ENCODE peak calls at places on chromosomes 5 and 9, in eight cellular contexts. M, L, P, I, A, Q, J and U are unnamed samples.

GRCh38 chr5:140926211-140926902 is at the start of gene PCDHAC1:
- DNase-seq in P (peak; percentile 56), J (no peak), I (peak; percentile 68), A (no peak), L (peak; percentile 30), Q (no peak), M (peak; percentile 98), U (peak; percentile 80)

GRCh38 chr5:115349001-115349817 is 52.8 kb upstream of the CCDC112 start:
- DNase-seq in A (no peak), L (peak; percentile 91), J (no peak), P (no peak), Q (no peak), I (peak; percentile 36), M (no peak), U (peak; percentile 32)

GRCh38 chr9:99150456-99151171 is 45.7 kb downstream of the TGFBR1 start:
- DNase-seq in M (no peak), Q (peak; percentile 70), A (no peak), I (no peak), L (no peak), J (no peak), P (no peak), U (no peak)

GRCh38 chr5:158116965-158117364 is 258.0 kb upstream of the CLINT1 start:
- DNase-seq in P (no peak), A (no peak), J (no peak), Q (no peak), M (no peak), L (no peak), I (no peak), U (no peak)

GRCh38 chr5:158759276-158759675 is 340.4 kb downstream of the EBF1 start:
- DNase-seq in M (no peak), I (no peak), Q (no peak), P (no peak), A (no peak), J (no peak), L (no peak), U (no peak)

GRCh38 chr9:738209-738915 is 103.1 kb upstream of the DMRT1 start:
- DNase-seq in L (peak; percentile 99), P (peak; percentile 81), A (no peak), M (no peak), J (no peak), I (peak; percentile 32), Q (no peak), U (peak; percentile 67)

GRCh38 chr5:139901251-139901575 is 105.6 kb downstream of the PSD2 start:
- DNase-seq in J (no peak), M (no peak), Q (no peak), I (no peak), A (no peak), P (no peak), L (no peak), U (no peak)

GRCh38 chr5:5437227-5438172 is 15.0 kb downstream of the ICE1 start:
- DNase-seq in A (no peak), M (no peak), L (no peak), I (no peak), P (no peak), Q (no peak), J (no peak), U (no peak)

GRCh38 chr9:118003240-118003639 is 299.0 kb downstream of the TLR4 start:
- DNase-seq in Q (no peak), A (no peak), P (no peak), L (no peak), J (no peak), M (peak; percentile 43), I (no peak), U (no peak)

GRCh38 chr5:14727428-14727865 is 62.9 kb downstream of the OTULIN start:
- DNase-seq in P (peak; percentile 79), M (peak; percentile 88), L (peak; percentile 69), J (no peak), A (peak; percentile 65), Q (peak; percentile 47), I (peak; percentile 54), U (peak; percentile 71)

GRCh38 chr5:109281136-109281690 is 128.6 kb downstream of the PJA2 start:
- DNase-seq in M (no peak), P (no peak), A (no peak), Q (no peak), L (no peak), I (no peak), J (no peak), U (no peak)

GRCh38 chr9:69443178-69443577 is 118.2 kb downstream of the ENTREP1 start:
- DNase-seq in J (no peak), L (peak; percentile 8), M (no peak), Q (no peak), P (no peak), I (no peak), A (no peak), U (no peak)
- H3K4me1 ChIP-seq in J (no peaks in the 10 kb centered on the region), L (no peaks in the 10 kb centered on the region), M (no peaks in the 10 kb centered on the region), Q (no peaks in the 10 kb centered on the region), P (no peaks in the 10 kb centered on the region), I (no peaks in the 10 kb centered on the region), A (no peaks in the 10 kb centered on the region), U (peaks cover 6% of the 10 kb centered on the region)

GRCh38 chr5:95799181-95799835 is 23.2 kb downstream of the GLRX start:
- DNase-seq in I (no peak), P (no peak), Q (no peak), L (no peak), M (no peak), J (no peak), A (no peak), U (no peak)

GRCh38 chr5:95800553-95800952 is 22.0 kb downstream of the GLRX start:
- DNase-seq in M (no peak), I (no peak), Q (no peak), P (no peak), L (no peak), J (no peak), A (no peak), U (no peak)

GRCh38 chr5:95798048-95798447 is 24.5 kb downstream of the GLRX start:
- DNase-seq in A (no peak), P (no peak), I (no peak), M (no peak), J (no peak), L (no peak), Q (no peak), U (no peak)

GRCh38 chr5:95797301-95797700 is 25.2 kb downstream of the GLRX start:
- DNase-seq in J (no peak), A (no peak), P (no peak), I (no peak), Q (no peak), L (no peak), M (no peak), U (no peak)

GRCh38 chr5:95798545-95798944 is 24.0 kb downstream of the GLRX start:
- DNase-seq in A (no peak), I (no peak), J (no peak), Q (no peak), P (no peak), M (no peak), L (no peak), U (no peak)
- H3K4me1 ChIP-seq in A (no peaks in the 10 kb centered on the region), I (no peaks in the 10 kb centered on the region), J (no peaks in the 10 kb centered on the region), Q (no peaks in the 10 kb centered on the region), P (peaks cover 14% of the 10 kb centered on the region), M (no peaks in the 10 kb centered on the region), L (no peaks in the 10 kb centered on the region), U (peaks cover 15% of the 10 kb centered on the region)

GRCh38 chr5:36060516-36060885 is 6.2 kb downstream of the UGT3A2 start:
- DNase-seq in M (peak; percentile 43), I (peak; percentile 16), L (no peak), J (no peak), Q (no peak), A (no peak), P (no peak), U (no peak)
- H3K4me1 ChIP-seq in M (peaks cover 2% of the 10 kb centered on the region), I (no peaks in the 10 kb centered on the region), L (no peaks in the 10 kb centered on the region), J (no peaks in the 10 kb centered on the region), Q (no peaks in the 10 kb centered on the region), A (no peaks in the 10 kb centered on the region), P (no peaks in the 10 kb centered on the region), U (no peaks in the 10 kb centered on the region)

DNA sequence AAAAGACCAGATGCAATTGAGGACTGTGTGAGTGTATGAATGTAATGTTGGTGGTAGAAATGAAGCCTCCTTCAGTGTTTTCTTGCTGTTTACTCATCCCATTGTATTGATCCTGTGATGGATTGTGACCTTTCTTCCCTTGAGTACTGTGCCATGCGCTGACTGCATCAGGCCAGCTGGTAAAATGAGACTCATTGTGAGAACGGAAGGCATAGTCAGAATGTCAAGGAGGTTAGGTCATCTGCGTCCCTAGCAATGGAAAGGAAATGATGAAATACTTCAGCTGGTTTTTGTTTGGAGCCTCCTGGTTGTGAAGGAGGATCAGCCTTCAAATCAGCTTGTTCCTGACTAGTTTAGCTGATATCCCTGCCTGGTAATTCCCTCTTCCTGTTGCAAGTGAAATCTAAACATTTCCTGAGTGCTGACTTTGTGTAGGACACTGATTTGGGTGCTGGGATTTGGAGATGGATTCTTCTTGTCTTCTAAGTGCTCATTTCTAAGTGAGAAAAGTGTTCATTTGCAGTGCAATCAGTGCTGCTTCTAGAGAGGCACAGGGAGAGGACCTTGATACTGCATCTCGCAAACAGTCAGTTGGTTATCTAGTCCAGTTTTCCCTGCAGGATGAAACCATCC is 35.5 kb downstream of the TNFSF8 start:
- DNase-seq in J (no peak), P (no peak), M (peak; percentile 62), A (no peak), I (no peak), L (peak; percentile 98), Q (no peak), U (no peak)
- H3K4me1 ChIP-seq in J (peaks cover 9% of the 10 kb centered on the region), P (peaks cover 16% of the 10 kb centered on the region), M (no peaks in the 10 kb centered on the region), A (peaks cover 76% of the 10 kb centered on the region), I (peaks cover 3% of the 10 kb centered on the region), L (peaks cover 25% of the 10 kb centered on the region), Q (peaks cover 73% of the 10 kb centered on the region), U (no peaks in the 10 kb centered on the region)

DNA sequence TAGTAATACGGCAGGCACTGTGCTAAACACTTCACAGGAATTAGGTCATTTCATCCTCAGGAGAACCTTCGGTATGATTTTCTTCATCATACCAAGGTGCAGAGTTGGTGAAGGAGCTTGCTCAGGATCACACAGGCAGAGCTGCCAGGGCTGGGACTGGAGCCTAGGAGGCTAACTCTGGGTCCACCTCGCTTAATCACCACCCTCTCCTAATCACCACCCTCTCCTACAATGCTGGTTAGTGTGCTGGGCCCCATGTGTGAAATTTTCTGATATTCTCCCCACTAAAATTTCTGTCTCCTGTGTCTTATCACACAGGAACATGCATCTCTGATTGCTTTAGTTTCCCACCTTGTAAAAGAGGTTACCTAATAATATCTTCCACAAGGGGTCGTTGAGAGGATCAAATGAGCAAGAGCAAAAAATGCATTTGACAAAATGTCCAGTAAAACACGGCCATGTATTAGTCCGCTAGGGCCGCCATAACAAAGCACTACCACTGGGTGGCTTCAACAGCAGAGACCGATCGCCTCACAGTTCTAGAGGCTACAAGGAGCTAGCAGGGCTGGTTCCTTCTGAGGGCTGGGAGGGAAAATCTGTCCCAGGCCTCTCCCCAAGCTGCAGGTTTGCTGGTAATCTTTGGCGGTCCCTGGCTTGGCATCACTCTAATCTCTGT is 128.2 kb upstream of the NFIB start:
- DNase-seq in I (peak; percentile 72), Q (no peak), P (no peak), J (no peak), A (no peak), L (no peak), M (peak; percentile 87), U (no peak)
- H3K4me1 ChIP-seq in I (no peaks in the 10 kb centered on the region), Q (no peaks in the 10 kb centered on the region), P (no peaks in the 10 kb centered on the region), J (no peaks in the 10 kb centered on the region), A (no peaks in the 10 kb centered on the region), L (no peaks in the 10 kb centered on the region), M (no peaks in the 10 kb centered on the region), U (no peaks in the 10 kb centered on the region)